ENCODE peak calls at places on chromosome 1, in nine cellular contexts. T is stimulated activated naive B cell treated with anti-CD40 and anti-IgM and Interleukin-4, amounts not matched to agents 10 μg/mL and 1 μg/mL and 100 μg/mL, for 72 hours; I is stimulated activated CD8-positive, alpha-beta memory T cell treated with anti-CD3 and anti-CD28 coated beads, Interleukin-4, amount 100 ng/mL, for 24 hours; O is GOT3; D is hypothalamus; C is EH; Q is tibial nerve; P is mesendoderm; A is omental fat pad. Z is an unnamed sample.

GRCh38 chr1:213689260-213689659 is 298.5 kb upstream of the PROX1 start:
- DNase-seq in T (no peak), I (no peak), O (no peak), D (no peak), C (no peak), Q (no peak), P (no peak), A (no peak), Z (no peak)

GRCh38 chr1:35001743-35002142 is 16.6 kb upstream of the TMEM35B start:
- DNase-seq in T (no peak), I (no peak), O (no peak), D (no peak), C (peak; percentile 58), Q (no peak), P (no peak), A (no peak), Z (no peak)

GRCh38 chr1:25501235-25502058 is 42.0 kb upstream of the LDLRAP1 start:
- DNase-seq in T (no peak), I (no peak), O (no peak), D (no peak), C (peak; percentile 90), Q (no peak), P (peak; percentile 89), A (no peak), Z (no peak)

GRCh38 chr1:14941865-14942264 is 211.7 kb upstream of the TMEM51 start:
- DNase-seq in T (no peak), I (no peak), O (no peak), D (no peak), C (peak; percentile 41), Q (no peak), P (no peak), A (no peak), Z (no peak)

GRCh38 chr1:107683198-107683657 is 281.8 kb downstream of the VAV3 start:
- DNase-seq in T (no peak), I (no peak), O (no peak), D (no peak), C (no peak), Q (no peak), P (no peak), A (no peak), Z (no peak)

GRCh38 chr1:195462646-195463045 is 1145.6 kb downstream of the KCNT2 start:
- DNase-seq in T (no peak), I (no peak), O (no peak), D (no peak), C (peak; percentile 66), Q (no peak), P (no peak), A (no peak), Z (no peak)

GRCh38 chr1:121516279-121516967 is 331.6 kb downstream of the SRGAP2C start:
- DNase-seq in T (peak; percentile 43), I (no peak), O (no peak), D (no peak), C (no peak), Q (peak; percentile 12), P (no peak), A (no peak), Z (no peak)

GRCh38 chr1:69976896-69977295 is 228.5 kb downstream of the LRRC40 start:
- DNase-seq in T (no peak), I (no peak), O (no peak), D (no peak), C (peak; percentile 59), Q (no peak), P (peak; percentile 9), A (no peak), Z (no peak)

GRCh38 chr1:29697391-29697780 is 461.1 kb downstream of the PTPRU start:
- DNase-seq in T (no peak), I (no peak), O (no peak), D (no peak), C (no peak), Q (no peak), P (no peak), A (no peak), Z (no peak)

Z was measured in ascending aorta.